ENCODE peak calls at places on chromosomes 13 and 19, in six cellular contexts. E is mammary epithelial cell, C is tibial nerve, G is heart right ventricle, Q is Peyer's patch, D is astrocyte. U is an unnamed sample. For H3K36me3 and H3K4me1, the result is how much of the 10 kb centered on the place peaks cover.

GRCh38 chr13:28659611-28659970 is 661 bp downstream of the POMP start:
- DNase-seq in E (peak), C (no peak), G (no peak), Q (no peak), D (peak), U (peak)

GRCh38 chr19:1754651-1755466 is 1.6 kb downstream of the ONECUT3 start:
- DNase-seq in E (peak), C (no peak), G (no peak), Q (no peak), D (no peak), U (no peak)

GRCh38 chr19:35592226-35592625 is 6.3 kb downstream of the PMIS2 start:
- DNase-seq in E (peak), C (no peak), G (no peak), Q (no peak), D (peak), U (peak)

GRCh38 chr19:19214892-19215291 is 3.1 kb downstream of the NCAN start:
- DNase-seq in E (no peak), C (no peak), G (peak), Q (no peak), D (peak), U (no peak)

GRCh38 chr13:82740442-82740841 is 1141.8 kb downstream of the SLITRK1 start:
- DNase-seq in E (no peak), C (no peak), G (no peak), Q (peak), D (no peak), U (no peak)

GRCh38 chr19:6476155-6476895 is 5.3 kb downstream of the DENND1C start:
- DNase-seq in E (peak), C (no peak), G (no peak), Q (peak), D (no peak), U (peak)

GRCh38 chr13:61778531-61778930 is 362.9 kb upstream of the PCDH20 start:
- DNase-seq in E (no peak), C (no peak), G (no peak), Q (no peak), D (no peak), U (no peak)

GRCh38 chr19:8593931-8594330 is 16.6 kb downstream of the ADAMTS10 start:
- DNase-seq in E (no peak), C (no peak), G (no peak), Q (no peak), D (no peak), U (no peak)

GRCh38 chr13:33994826-33995502 is 177.0 kb downstream of the RFC3 start:
- DNase-seq in E (no peak), C (no peak), G (no peak), Q (no peak), D (no peak), U (no peak)

GRCh38 chr19:30596268-30596667 is 224.1 kb downstream of the ZNF536 start:
- DNase-seq in E (no peak), C (no peak), G (no peak), Q (no peak), D (no peak), U (no peak)

GRCh38 chr13:20191902-20192469 is 752 bp downstream of the GJB2 start:
- DNase-seq in E (peak), C (no peak), G (no peak), Q (peak), D (no peak), U (no peak)

GRCh38 chr19:19209372-19209771 is 2.4 kb upstream of the NCAN start:
- DNase-seq in E (no peak), C (no peak), G (no peak), Q (no peak), D (no peak), U (no peak)

GRCh38 chr19:17863520-17864182 is 3.9 kb downstream of the RPL18A start:
- DNase-seq in E (no peak), C (no peak), G (no peak), Q (no peak), D (no peak), U (no peak)

GRCh38 chr13:106047859-106048258 is 487.6 kb downstream of the EFNB2 start:
- DNase-seq in E (peak), C (no peak), G (no peak), Q (no peak), D (peak), U (no peak)

GRCh38 chr19:328025-328505 is 16.5 kb downstream of the MIER2 start:
- DNase-seq in E (no peak), C (no peak), G (no peak), Q (no peak), D (no peak), U (no peak)

GRCh38 chr19:49344516-49345423 is 9.6 kb downstream of the CD37 start:
- DNase-seq in E (no peak), C (no peak), G (no peak), Q (peak), D (no peak), U (no peak)

GRCh38 chr13:20102776-20103175 is 58.1 kb downstream of the GJA3 start:
- DNase-seq in E (peak), C (peak), G (no peak), Q (no peak), D (no peak), U (no peak)

GRCh38 chr19:45817010-45817724 is 2.1 kb upstream of the RSPH6A start:
- DNase-seq in E (peak), C (peak), G (peak), Q (peak), D (peak), U (peak)
- H3K27ac ChIP-seq in E (no peak), C (no peak), G (no peak), Q (no peak), D (no peak), U (no peak)

DNA sequence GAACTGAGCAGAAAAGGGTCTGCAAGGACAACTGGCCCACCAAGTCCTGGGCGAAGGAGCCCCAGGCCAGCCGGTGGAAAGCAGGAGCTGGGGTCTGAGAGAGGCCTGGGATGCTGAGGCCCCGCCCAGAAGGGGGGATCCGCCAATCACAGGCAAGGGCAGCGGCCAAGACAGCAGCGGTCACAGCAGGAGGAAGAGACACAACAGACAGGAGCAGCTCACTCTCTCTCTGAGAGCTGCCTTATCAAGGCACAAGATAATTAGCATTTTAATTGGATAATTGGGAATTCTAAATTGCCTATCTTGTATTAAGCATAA is 46.2 kb downstream of the CEBPG start:
- DNase-seq in E (no peak), C (no peak), G (no peak), Q (no peak), D (no peak), U (no peak)
- H3K36me3 ChIP-seq in E (under half), C (under half), G (under half), Q (under half), D (under half), U (under half)

DNA sequence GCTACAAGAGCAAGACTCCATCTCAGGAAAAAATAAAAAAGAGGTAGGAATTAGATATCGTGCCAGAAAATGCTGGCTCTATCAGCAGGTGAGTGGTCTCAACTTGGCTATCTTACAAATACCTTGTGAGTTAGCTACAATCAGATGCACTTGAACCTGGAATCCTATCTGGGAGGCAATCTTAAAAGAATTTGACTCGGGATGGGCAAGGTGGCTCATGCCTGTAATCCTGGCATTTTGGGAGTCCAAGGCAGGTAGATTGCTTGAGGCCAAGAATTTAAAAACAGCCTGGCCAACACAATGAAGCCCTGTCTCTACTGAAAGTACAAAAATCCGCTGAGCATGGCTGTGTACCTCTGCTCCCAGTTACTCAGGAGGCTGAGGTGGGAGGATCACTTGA is 29.4 kb downstream of the NLRP2 start:
- DNase-seq in E (no peak), C (no peak), G (no peak), Q (no peak), D (no peak), U (no peak)
- H3K4me1 ChIP-seq in E (under half), C (under half), G (under half), Q (under half), D (under half), U (under half)

GRCh38 chr19:41896581-41896942 is 13.6 kb downstream of the ARHGEF1 start:
- DNase-seq in E (no peak), C (no peak), G (no peak), Q (no peak), D (no peak), U (no peak)
- H3K27ac ChIP-seq in E (no peak), C (no peak), G (no peak), Q (peak), D (no peak), U (peak)

GRCh38 chr13:30354481-30355404 is 47.4 kb upstream of the KATNAL1 start:
- DNase-seq in E (no peak), C (no peak), G (no peak), Q (no peak), D (peak), U (no peak)
- H3K36me3 ChIP-seq in E (under half), C (under half), G (under half), Q (under half), D (under half), U (under half)

GRCh38 chr19:41929536-41930071 is 1.4 kb upstream of the ERFL start:
- DNase-seq in E (no peak), C (no peak), G (no peak), Q (no peak), D (no peak), U (no peak)
- H3K4me1 ChIP-seq in E (under half), C (under half), G (under half), Q (under half), D (under half), U (under half)